ENCODE peak calls at places on chromosome X, in seven cellular contexts. P is RWPE1; V is RKO; A is skeletal muscle cell; Q is iPS-NIHi11; U is GM12892; X is stimulated activated CD4-positive, alpha-beta T cell treated with anti-CD3 and anti-CD28 coated beads, TNF-alpha, amount 100 ng/mL, for 48 hours. T is an unnamed sample.

GRCh38 chrX:153836921-153837320 is 6.6 kb upstream of the PDZD4 start:
- DNase-seq in Q (no peak), V (no peak), U (no peak), A (no peak), P (no peak), X (no peak), T (no peak)

GRCh38 chrX:106036716-106037115 is 1.8 kb downstream of the SERPINA7 start:
- DNase-seq in Q (no peak), A (no peak), U (no peak), V (no peak), X (no peak), P (no peak), T (no peak)

GRCh38 chrX:153029162-153029561 is 27.1 kb upstream of the PNMA3 start:
- DNase-seq in U (no peak), A (no peak), X (no peak), V (no peak), Q (no peak), P (no peak), T (no peak)

GRCh38 chrX:128699716-128700285 is 647.6 kb upstream of the ACTRT1 start:
- DNase-seq in U (no peak), Q (no peak), V (no peak), P (no peak), A (no peak), X (no peak), T (no peak)

GRCh38 chrX:13463608-13464007 is 105.8 kb upstream of the EGFL6 start:
- DNase-seq in A (peak), Q (no peak), V (peak), U (no peak), P (peak), X (no peak), T (peak)

GRCh38 chrX:111504941-111505340 is 6.5 kb upstream of the SERTM2 start:
- DNase-seq in X (no peak), U (no peak), A (no peak), V (no peak), Q (no peak), P (no peak), T (no peak)

GRCh38 chrX:40303256-40304077 is 205.7 kb upstream of the BCOR start:
- DNase-seq in P (no peak), Q (no peak), U (no peak), A (no peak), V (no peak), X (no peak), T (no peak)

GRCh38 chrX:9532349-9532748 is 67.5 kb downstream of the TBL1X start:
- DNase-seq in U (no peak), A (no peak), V (no peak), P (no peak), X (no peak), Q (no peak), T (no peak)

GRCh38 chrX:118530537-118530936 is 34.9 kb downstream of the DOCK11 start:
- DNase-seq in P (no peak), V (no peak), U (no peak), X (no peak), Q (no peak), A (no peak), T (no peak)

GRCh38 chrX:66074920-66075879 is 35.3 kb upstream of the VSIG4 start:
- DNase-seq in P (no peak), U (no peak), V (no peak), X (peak), A (no peak), Q (no peak), T (no peak)

GRCh38 chrX:57674861-57675260 is 5.2 kb downstream of the NLRP2B start:
- DNase-seq in V (no peak), U (no peak), X (no peak), A (no peak), Q (no peak), P (no peak), T (no peak)

GRCh38 chrX:136954930-136955329 is 74.4 kb upstream of the RBMX start:
- DNase-seq in P (peak), X (no peak), A (no peak), U (no peak), Q (no peak), V (peak), T (no peak)

GRCh38 chrX:72159769-72160168 is 21.8 kb upstream of the PIN4 start:
- DNase-seq in A (no peak), V (no peak), P (no peak), U (no peak), X (no peak), Q (no peak), T (no peak)

GRCh38 chrX:123920065-123920785 is 41.3 kb upstream of the STAG2 start:
- DNase-seq in P (peak), Q (no peak), X (no peak), U (no peak), V (peak), A (peak), T (no peak)

GRCh38 chrX:154401045-154401799 is 3.0 kb downstream of the RPL10 start:
- DNase-seq in A (no peak), Q (no peak), X (no peak), P (no peak), V (peak), U (no peak), T (no peak)